ENCODE peak calls at places on chromosomes 3 and 15, in four cellular contexts. J, I, G and W are unnamed samples.

GRCh38 chr3:184471439-184471838 is 90.1 kb upstream of the EPHB3 start:
- DNase-seq in J (no peak), I (no peak), G (no peak), W (no peak)

GRCh38 chr15:41334293-41335120 is 1.8 kb downstream of the NUSAP1 start:
- DNase-seq in J (no peak), I (no peak), G (no peak), W (no peak)

GRCh38 chr3:123712077-123712860 is 127.4 kb upstream of the HACD2 start:
- DNase-seq in J (no peak), I (no peak), G (no peak), W (peak)

GRCh38 chr15:70428211-70428822 is 330.6 kb upstream of the TLE3 start:
- DNase-seq in J (no peak), I (no peak), G (no peak), W (no peak)

GRCh38 chr3:183576487-183577107 is 21.1 kb upstream of the KLHL6 start:
- DNase-seq in J (no peak), I (no peak), G (no peak), W (no peak)

GRCh38 chr3:36944641-36945270 is at the start of gene TRANK1:
- DNase-seq in J (no peak), I (no peak), G (no peak), W (peak)

GRCh38 chr3:177574232-177574856 is 377.1 kb upstream of the TBL1XR1 start:
- DNase-seq in J (peak), I (no peak), G (no peak), W (peak)

GRCh38 chr15:89090791-89091666 is 2.8 kb downstream of the ABHD2 start:
- DNase-seq in J (no peak), I (no peak), G (no peak), W (no peak)

GRCh38 chr15:65818927-65819562 is 27.0 kb upstream of the DENND4A start:
- DNase-seq in J (no peak), I (peak), G (peak), W (no peak)

GRCh38 chr15:39312984-39313383 is 267.9 kb upstream of the THBS1 start:
- DNase-seq in J (peak), I (no peak), G (no peak), W (peak)

GRCh38 chr3:59131016-59131771 is 81.4 kb upstream of the CFAP20DC start:
- DNase-seq in J (no peak), I (no peak), G (no peak), W (no peak)

GRCh38 chr3:79154861-79155260 is 612.9 kb downstream of the ROBO1 start:
- DNase-seq in J (no peak), I (no peak), G (no peak), W (no peak)

GRCh38 chr15:98330258-98330657 is 318.1 kb upstream of the IGF1R start:
- DNase-seq in J (no peak), I (no peak), G (no peak), W (no peak)

GRCh38 chr3:56357266-56357665 is 111.0 kb downstream of the ERC2 start:
- DNase-seq in J (no peak), I (no peak), G (no peak), W (no peak)

GRCh38 chr3:47367631-47368030 is 13.2 kb upstream of the PTPN23 start:
- DNase-seq in J (no peak), I (no peak), G (no peak), W (no peak)

GRCh38 chr3:193974591-193974990 is 161.4 kb upstream of the HES1 start:
- DNase-seq in J (no peak), I (no peak), G (no peak), W (no peak)

GRCh38 chr3:114121996-114122709 is 56.7 kb downstream of the DRD3 start:
- DNase-seq in J (no peak), I (no peak), G (no peak), W (no peak)

GRCh38 chr3:128503164-128503651 is 10.2 kb upstream of the GATA2 start:
- DNase-seq in J (no peak), I (no peak), G (no peak), W (no peak)

GRCh38 chr3:33658971-33659848 is 58.8 kb downstream of the CLASP2 start:
- DNase-seq in J (peak), I (peak), G (peak), W (peak)

GRCh38 chr3:108090066-108090700 is 648 bp downstream of the CD47 start:
- DNase-seq in J (no peak), I (no peak), G (no peak), W (peak)

GRCh38 chr3:128217702-128218475 is 64.6 kb downstream of the EEFSEC start:
- DNase-seq in J (peak), I (no peak), G (peak), W (no peak)

GRCh38 chr15:45162771-45163507 is 24.8 kb downstream of the SHF start:
- DNase-seq in J (peak), I (peak), G (peak), W (peak)

GRCh38 chr3:162729686-162730085 is 1233.1 kb downstream of the OTOL1 start:
- DNase-seq in J (no peak), I (no peak), G (no peak), W (no peak)

GRCh38 chr3:94115482-94115881 is 52.6 kb downstream of the NSUN3 start:
- DNase-seq in J (no peak), I (no peak), G (no peak), W (no peak)

GRCh38 chr15:69758291-69758771 is 305.7 kb downstream of the RPLP1 start:
- DNase-seq in J (no peak), I (no peak), G (no peak), W (no peak)

GRCh38 chr3:160006282-160007163 is 17.9 kb downstream of the IL12A start:
- DNase-seq in J (peak), I (no peak), G (no peak), W (peak)

GRCh38 chr15:84911879-84912660 is 27.6 kb downstream of the SLC28A1 start:
- DNase-seq in J (peak), I (no peak), G (no peak), W (no peak)

GRCh38 chr3:192639987-192640386 is 87.4 kb downstream of the FGF12 start:
- DNase-seq in J (no peak), I (no peak), G (no peak), W (no peak)

GRCh38 chr3:31577232-31577631 is 44.5 kb downstream of the STT3B start:
- DNase-seq in J (no peak), I (no peak), G (no peak), W (no peak)

GRCh38 chr3:80213076-80213475 is 445.3 kb upstream of the ROBO1 start:
- DNase-seq in J (no peak), I (no peak), G (no peak), W (no peak)

GRCh38 chr3:186967686-186968085 is 37.4 kb downstream of the ST6GAL1 start:
- DNase-seq in J (no peak), I (no peak), G (no peak), W (no peak)

GRCh38 chr15:74866090-74866489 is 7.1 kb downstream of the SCAMP2 start:
- DNase-seq in J (no peak), I (no peak), G (no peak), W (no peak)
- TF ChIP-seq CREM in J (no peak), I (no peak), G (no peak), W (no peak)

DNA sequence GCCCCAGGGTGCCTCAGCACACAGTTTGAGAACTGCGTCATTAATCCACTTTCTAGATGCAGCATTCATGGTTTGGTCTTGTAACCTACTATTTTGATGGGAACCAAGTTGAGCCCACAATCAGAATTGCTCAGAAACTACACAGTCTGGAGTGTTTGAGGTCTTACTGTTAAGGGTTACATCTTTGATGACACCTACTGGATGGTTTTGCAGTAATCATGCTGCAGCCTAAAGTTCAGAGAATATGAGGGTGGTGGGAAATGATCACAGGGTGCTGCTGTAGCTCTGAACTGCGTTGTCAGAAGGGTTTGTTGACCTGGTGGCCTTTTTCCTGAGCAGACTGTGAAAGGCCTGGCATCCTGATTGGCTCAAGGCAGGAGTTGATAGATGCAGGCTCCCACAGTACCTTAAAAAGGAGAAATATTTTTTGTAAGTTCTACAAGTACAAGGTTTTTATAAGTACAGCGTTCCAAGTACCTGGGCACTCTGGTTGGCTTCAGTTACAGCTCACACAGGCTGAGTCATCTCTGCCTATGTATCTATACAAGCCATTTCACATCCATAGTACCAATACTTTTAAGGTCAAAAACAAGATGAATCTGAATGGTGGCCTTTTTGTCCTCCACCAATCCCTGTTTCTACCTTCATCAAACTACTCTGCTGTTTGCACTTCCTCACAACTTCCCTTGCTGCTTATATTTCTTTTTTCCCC is 60.5 kb upstream of the ACKR4 start:
- DNase-seq in J (peak), I (no peak), G (no peak), W (no peak)
- TF ChIP-seq ETV6 in J (no peak), I (no peak), G (no peak), W (no peak)

GRCh38 chr3:52208556-52208955 is 10.6 kb downstream of the ALAS1 start:
- DNase-seq in J (no peak), I (no peak), G (no peak), W (no peak)

GRCh38 chr3:52211268-52211891 is 13.4 kb downstream of the ALAS1 start:
- DNase-seq in J (no peak), I (no peak), G (no peak), W (no peak)

GRCh38 chr3:52210037-52210436 is 12.1 kb downstream of the ALAS1 start:
- DNase-seq in J (no peak), I (no peak), G (no peak), W (no peak)

GRCh38 chr3:52213005-52213404 is 12.4 kb downstream of the TLR9 start:
- DNase-seq in J (no peak), I (no peak), G (no peak), W (no peak)

DNA sequence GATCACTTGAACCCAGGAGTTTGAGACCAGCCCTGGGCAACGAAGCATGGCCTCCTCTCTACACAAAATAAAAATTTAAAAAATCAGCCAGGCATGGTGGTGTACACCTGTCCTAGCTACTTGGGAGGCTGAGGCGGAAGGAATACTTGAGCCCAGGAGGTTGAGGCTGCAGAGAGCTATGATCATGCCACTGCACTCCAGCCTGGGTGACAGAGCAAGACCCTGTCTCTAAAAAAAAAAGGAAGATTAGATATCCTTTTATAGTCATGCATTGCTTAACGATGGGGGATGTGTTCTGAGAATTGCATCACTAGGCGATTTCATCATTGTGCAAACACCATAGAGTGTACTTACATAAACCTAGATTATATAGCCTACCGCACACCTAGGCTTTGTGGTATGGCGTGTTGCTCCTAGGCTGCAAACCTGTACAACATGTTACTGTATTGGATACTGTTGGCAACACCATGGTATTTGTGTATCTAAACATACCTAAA is 12.6 kb downstream of the ALAS1 start:
- DNase-seq in J (peak), I (no peak), G (no peak), W (no peak)
- TF ChIP-seq CREM in J (no peak), I (no peak), G (no peak), W (no peak)

GRCh38 chr3:9087831-9088413 is 124.7 kb upstream of the RAD18 start:
- DNase-seq in J (no peak), I (no peak), G (no peak), W (no peak)
- TF ChIP-seq ETV6 in J (no peak), I (no peak), G (no peak), W (no peak)

GRCh38 chr15:90178468-90179435 is 22.4 kb upstream of the SEMA4B start:
- DNase-seq in J (no peak), I (no peak), G (peak), W (no peak)
- TF ChIP-seq CREM in J (no peak), I (no peak), G (peak), W (no peak)

GRCh38 chr3:111484666-111485065 is 57.3 kb upstream of the CD96 start:
- DNase-seq in J (no peak), I (no peak), G (no peak), W (no peak)
- TF ChIP-seq ETV6 in J (no peak), I (no peak), G (no peak), W (no peak)